ENCODE peak calls at places on chromosome 2, in eight cellular contexts. M is GM19239; L is RWPE1; W is NCI-H524; C is cardiac fibroblast; Q is upper lobe of right lung; N is stimulated activated CD4-positive, alpha-beta T cell treated with anti-CD3 and anti-CD28 coated beads, Interleukin-15, amount 100 ng/mL, for 24 hours; V is renal cortical epithelial cell. X is an unnamed sample.

GRCh38 chr2:11910971-11911370 is 164.5 kb downstream of the LPIN1 start:
- DNase-seq in L (no peak), Q (no peak), V (no peak), M (no peak), C (no peak), N (no peak), W (no peak), X (no peak)

GRCh38 chr2:73013941-73014340 is 57.6 kb downstream of the SFXN5 start:
- DNase-seq in Q (no peak), W (no peak), N (no peak), C (peak), M (no peak), V (no peak), L (peak), X (no peak)

GRCh38 chr2:23509071-23509470 is 124.1 kb downstream of the KLHL29 start:
- DNase-seq in Q (no peak), N (no peak), M (no peak), C (no peak), V (no peak), L (no peak), W (no peak), X (no peak)

GRCh38 chr2:21118302-21118920 is 5.4 kb upstream of the TDRD15 start:
- DNase-seq in C (peak), V (peak), N (peak), L (peak), W (peak), M (peak), Q (no peak), X (peak)

GRCh38 chr2:10028988-10029874 is 14.1 kb upstream of the KLF11 start:
- DNase-seq in W (no peak), Q (peak), L (no peak), M (no peak), V (no peak), N (peak), C (no peak), X (peak)

GRCh38 chr2:238920053-238920452 is 72.2 kb downstream of the TWIST2 start:
- DNase-seq in W (peak), L (no peak), Q (peak), V (no peak), N (no peak), C (no peak), M (no peak), X (no peak)

GRCh38 chr2:2263196-2263829 is 67.8 kb downstream of the MYT1L start:
- DNase-seq in C (no peak), N (no peak), M (no peak), W (no peak), Q (no peak), V (no peak), L (no peak), X (no peak)

GRCh38 chr2:171541202-171541884 is 19.1 kb downstream of the CYBRD1 start:
- DNase-seq in V (no peak), N (peak), C (no peak), Q (no peak), M (no peak), L (no peak), W (no peak), X (no peak)

GRCh38 chr2:14941151-14941631 is 308.7 kb downstream of the LRATD1 start:
- DNase-seq in C (no peak), V (no peak), N (no peak), L (no peak), W (no peak), Q (no peak), M (no peak), X (no peak)

GRCh38 chr2:197001921-197002320 is 75.4 kb upstream of the PGAP1 start:
- DNase-seq in W (no peak), N (no peak), V (peak), C (no peak), Q (no peak), M (no peak), L (no peak), X (no peak)

GRCh38 chr2:151260492-151261239 is 997 bp downstream of the RBM43 start:
- DNase-seq in V (peak), C (peak), W (no peak), M (no peak), L (no peak), N (no peak), Q (no peak), X (peak)

GRCh38 chr2:129262934-129263333 is 716.5 kb upstream of the RAB6C start:
- DNase-seq in C (no peak), V (no peak), Q (no peak), M (no peak), W (no peak), N (no peak), L (no peak), X (no peak)

GRCh38 chr2:45406626-45407025 is 204.4 kb downstream of the SRBD1 start:
- DNase-seq in M (no peak), W (no peak), Q (no peak), V (no peak), C (peak), N (no peak), L (no peak), X (no peak)

GRCh38 chr2:219561179-219562048 is 9.9 kb downstream of the OBSL1 start:
- DNase-seq in L (no peak), Q (no peak), M (no peak), W (no peak), N (no peak), V (no peak), C (no peak), X (no peak)

GRCh38 chr2:189178007-189178406 is 1.6 kb downstream of the COL5A2 start:
- DNase-seq in M (no peak), Q (no peak), V (peak), N (no peak), C (peak), W (no peak), L (peak), X (no peak)

GRCh38 chr2:227095346-227095745 is 68.7 kb downstream of the COL4A4 start:
- DNase-seq in Q (no peak), W (peak), L (no peak), V (no peak), N (no peak), C (peak), M (no peak), X (no peak)

GRCh38 chr2:6877402-6878305 is at the start of gene RSAD2:
- DNase-seq in M (no peak), N (peak), Q (no peak), C (peak), W (no peak), V (peak), L (peak), X (no peak)

GRCh38 chr2:226559536-226559935 is 240.1 kb downstream of the IRS1 start:
- DNase-seq in Q (no peak), N (no peak), L (no peak), W (no peak), V (no peak), C (no peak), M (no peak), X (no peak)

X was measured in GM20000.